ENCODE peak calls at places on chromosomes 3 and 15, in six cellular contexts. W, B, E, Y, H and L are unnamed samples.

GRCh38 chr3:184680411-184680990 is 31.4 kb downstream of the MAGEF1 start:
- DNase-seq in E (no peak), Y (no peak), H (no peak), W (no peak), B (no peak), L (no peak)

GRCh38 chr15:68442041-68442440 is 10.1 kb upstream of the ITGA11 start:
- DNase-seq in Y (no peak), B (no peak), H (no peak), E (no peak), W (no peak), L (no peak)

GRCh38 chr3:52438579-52439425 is 6.1 kb downstream of the SEMA3G start:
- DNase-seq in Y (no peak), H (no peak), E (no peak), B (no peak), W (no peak), L (no peak)

GRCh38 chr15:40047413-40048154 is 8.6 kb upstream of the SRP14 start:
- DNase-seq in B (peak; percentile 49), W (no peak), E (no peak), H (peak; percentile 25), Y (no peak), L (no peak)

GRCh38 chr15:49906976-49907375 is 212.1 kb downstream of the ATP8B4 start:
- DNase-seq in Y (no peak), W (no peak), E (no peak), B (no peak), H (no peak), L (no peak)

GRCh38 chr3:115363071-115363470 is 216.0 kb upstream of the ZBTB20 start:
- DNase-seq in W (no peak), E (no peak), H (no peak), B (no peak), Y (no peak), L (no peak)

GRCh38 chr3:49867871-49868321 is 1.8 kb downstream of the CAMKV start:
- DNase-seq in E (no peak), B (no peak), Y (no peak), H (no peak), W (no peak), L (no peak)

GRCh38 chr3:120678331-120678845 is 3.7 kb downstream of the HGD start:
- DNase-seq in Y (no peak), B (peak; percentile 36), E (no peak), W (peak; percentile 30), H (no peak), L (peak; percentile 20)

GRCh38 chr3:175743733-175744400 is 884.7 kb downstream of the NAALADL2 start:
- DNase-seq in H (no peak), E (no peak), Y (no peak), W (no peak), B (no peak), L (no peak)

GRCh38 chr3:152331018-152331541 is 62.4 kb downstream of the MBNL1 start:
- DNase-seq in H (no peak), B (no peak), Y (peak; percentile 54), W (no peak), E (no peak), L (no peak)

GRCh38 chr3:57530071-57530608 is 14.0 kb downstream of the DNAH12 start:
- DNase-seq in B (no peak), E (no peak), Y (no peak), H (no peak), W (no peak), L (no peak)

GRCh38 chr3:31544634-31545033 is 11.9 kb downstream of the STT3B start:
- DNase-seq in E (no peak), H (no peak), W (no peak), Y (no peak), B (no peak), L (no peak)

GRCh38 chr3:151998744-151999143 is 125.3 kb downstream of the SUCNR1 start:
- DNase-seq in W (no peak), B (no peak), H (no peak), E (no peak), Y (no peak), L (no peak)

GRCh38 chr15:59438891-59439290 is 905 bp downstream of the FAM81A start:
- DNase-seq in W (no peak), B (peak; percentile 80), H (no peak), E (no peak), Y (no peak), L (peak; percentile 52)

GRCh38 chr15:72824781-72825180 is 41.2 kb upstream of the ADPGK start:
- DNase-seq in H (no peak), W (no peak), E (no peak), Y (no peak), B (no peak), L (no peak)

GRCh38 chr15:56241374-56242085 is 2.1 kb downstream of the RFX7 start:
- DNase-seq in E (no peak), Y (no peak), W (no peak), B (no peak), H (no peak), L (no peak)

GRCh38 chr3:136562031-136562430 is 190.1 kb downstream of the STAG1 start:
- DNase-seq in B (no peak), H (no peak), E (no peak), W (no peak), Y (no peak), L (no peak)

GRCh38 chr3:190261740-190262139 is 60.5 kb downstream of the CLDN1 start:
- DNase-seq in Y (no peak), H (no peak), E (no peak), W (no peak), B (peak; percentile 22), L (no peak)

GRCh38 chr3:154168998-154169880 is 48.0 kb downstream of the ARHGEF26 start:
- DNase-seq in E (no peak), Y (no peak), H (no peak), W (no peak), B (no peak), L (no peak)

GRCh38 chr3:71010731-71011455 is 572.6 kb downstream of the FOXP1 start:
- DNase-seq in E (no peak), B (no peak), W (no peak), Y (no peak), H (no peak), L (no peak)

GRCh38 chr3:105616374-105616915 is 249.7 kb downstream of the ALCAM start:
- DNase-seq in Y (no peak), E (no peak), H (no peak), B (no peak), W (no peak), L (no peak)

GRCh38 chr15:71278989-71279756 is 163.9 kb downstream of the THSD4 start:
- DNase-seq in B (no peak), W (no peak), H (no peak), E (no peak), Y (no peak), L (no peak)

GRCh38 chr3:31105011-31105410 is 210.6 kb upstream of the GADL1 start:
- DNase-seq in Y (no peak), E (no peak), B (no peak), H (no peak), W (no peak), L (no peak)

GRCh38 chr3:126537116-126537729 is 13.3 kb downstream of the CHST13 start:
- DNase-seq in E (no peak), H (no peak), B (peak; percentile 3), Y (no peak), W (no peak), L (no peak)

GRCh38 chr15:63896336-63897115 is 62.8 kb upstream of the HERC1 start:
- DNase-seq in B (no peak), E (no peak), H (no peak), W (no peak), Y (no peak), L (no peak)

GRCh38 chr3:10553586-10554235 is 48.3 kb upstream of the ATP2B2 start:
- DNase-seq in Y (no peak), W (peak; percentile 42), E (no peak), B (peak; percentile 19), H (no peak), L (no peak)